ENCODE peak calls at places on chromosomes 13 and 19, in six cellular contexts. X is lower leg skin, N is EH, Q is T-helper 9 cell, L is iPS-NIHi11, H is HL-60. D is an unnamed sample.

GRCh38 chr19:19042732-19043274 is 9.4 kb downstream of the ARMC6 start:
- DNase-seq in X (no peak), N (no peak), Q (no peak), L (no peak), H (no peak), D (no peak)

GRCh38 chr13:64910061-64910460 is 2320.1 kb downstream of the PCDH9 start:
- DNase-seq in X (no peak), N (no peak), Q (no peak), L (no peak), H (no peak), D (no peak)

GRCh38 chr13:38166121-38166520 is 183.5 kb upstream of the UFM1 start:
- DNase-seq in X (no peak), N (peak), Q (no peak), L (no peak), H (no peak), D (no peak)

GRCh38 chr13:31149604-31150003 is 12.1 kb downstream of the HSPH1 start:
- DNase-seq in X (no peak), N (no peak), Q (no peak), L (no peak), H (no peak), D (no peak)

GRCh38 chr13:82614086-82614485 is 1268.2 kb downstream of the SLITRK1 start:
- DNase-seq in X (no peak), N (no peak), Q (no peak), L (no peak), H (no peak), D (no peak)

GRCh38 chr19:51799998-51800848 is 5.3 kb downstream of the FPR3 start:
- DNase-seq in X (no peak), N (peak), Q (no peak), L (no peak), H (no peak), D (no peak)

GRCh38 chr19:35388277-35389054 is 17.6 kb downstream of the GPR42 start:
- DNase-seq in X (peak), N (no peak), Q (no peak), L (no peak), H (no peak), D (no peak)

GRCh38 chr13:47004022-47004421 is 107.2 kb upstream of the HTR2A start:
- DNase-seq in X (no peak), N (peak), Q (no peak), L (no peak), H (no peak), D (no peak)

GRCh38 chr19:10717054-10717355 is 874 bp upstream of the DNM2 start:
- DNase-seq in X (no peak), N (no peak), Q (no peak), L (no peak), H (no peak), D (no peak)

GRCh38 chr19:13953021-13953531 is 767 bp downstream of the DCAF15 start:
- DNase-seq in X (peak), N (peak), Q (no peak), L (peak), H (peak), D (no peak)

GRCh38 chr13:94330552-94331071 is 148.9 kb downstream of the DCT start:
- DNase-seq in X (no peak), N (no peak), Q (no peak), L (no peak), H (no peak), D (no peak)

GRCh38 chr19:35265126-35265995 is 3.4 kb upstream of the USF2 start:
- DNase-seq in X (peak), N (no peak), Q (no peak), L (no peak), H (no peak), D (peak)

GRCh38 chr19:4555657-4556561 is 3.6 kb downstream of the SEMA6B start:
- DNase-seq in X (no peak), N (no peak), Q (no peak), L (peak), H (no peak), D (no peak)

GRCh38 chr19:7869453-7869909 is 4.7 kb downstream of the PRR36 start:
- DNase-seq in X (peak), N (peak), Q (peak), L (peak), H (no peak), D (peak)

GRCh38 chr19:2167896-2168618 is 4.3 kb downstream of the DOT1L start:
- DNase-seq in X (peak), N (peak), Q (no peak), L (no peak), H (peak), D (no peak)

GRCh38 chr19:53076984-53077383 is 26.2 kb downstream of the ZNF160 start:
- DNase-seq in X (no peak), N (no peak), Q (no peak), L (peak), H (no peak), D (no peak)

GRCh38 chr13:48235100-48235813 is 2.3 kb downstream of the ITM2B start:
- DNase-seq in X (no peak), N (peak), Q (peak), L (peak), H (no peak), D (no peak)

GRCh38 chr13:31105020-31105800 is 56.5 kb downstream of the HSPH1 start:
- DNase-seq in X (peak), N (peak), Q (no peak), L (no peak), H (no peak), D (no peak)

GRCh38 chr19:17931532-17932191 is 1.2 kb upstream of the CCDC124 start:
- DNase-seq in X (no peak), N (no peak), Q (no peak), L (peak), H (no peak), D (no peak)

GRCh38 chr19:3765121-3765520 is 2.6 kb downstream of the MRPL54 start:
- DNase-seq in X (no peak), N (no peak), Q (no peak), L (no peak), H (no peak), D (no peak)

GRCh38 chr13:25046274-25046984 is 49.5 kb upstream of the PABPC3 start:
- DNase-seq in X (no peak), N (no peak), Q (no peak), L (peak), H (no peak), D (no peak)

GRCh38 chr13:24251525-24251924 is 57.9 kb upstream of the C1QTNF9 start:
- DNase-seq in X (no peak), N (no peak), Q (peak), L (no peak), H (no peak), D (peak)

GRCh38 chr13:24564881-24565280 is 52.3 kb upstream of the PARP4 start:
- DNase-seq in X (no peak), N (no peak), Q (no peak), L (no peak), H (no peak), D (no peak)

GRCh38 chr19:16571689-16572331 is 405 bp downstream of the SLC35E1 start:
- DNase-seq in X (no peak), N (no peak), Q (no peak), L (no peak), H (peak), D (no peak)

GRCh38 chr13:44364601-44365000 is 9.0 kb upstream of the SERP2 start:
- DNase-seq in X (no peak), N (peak), Q (no peak), L (no peak), H (no peak), D (no peak)

GRCh38 chr19:15449620-15450527 is at the start of gene WIZ:
- DNase-seq in X (peak), N (peak), Q (peak), L (peak), H (no peak), D (peak)

GRCh38 chr19:44498988-44499387 is 1.3 kb downstream of the ZNF180 start:
- DNase-seq in X (no peak), N (no peak), Q (no peak), L (no peak), H (no peak), D (no peak)

GRCh38 chr13:59452189-59452588 is 711.5 kb downstream of the DIAPH3 start:
- DNase-seq in X (no peak), N (no peak), Q (no peak), L (no peak), H (peak), D (no peak)

GRCh38 chr13:113152894-113153809 is 5.3 kb upstream of the PROZ start:
- DNase-seq in X (peak), N (no peak), Q (peak), L (no peak), H (no peak), D (peak)

GRCh38 chr13:29106651-29107050 is 286.5 kb downstream of the MTUS2 start:
- DNase-seq in X (no peak), N (peak), Q (no peak), L (no peak), H (no peak), D (no peak)

GRCh38 chr19:29672319-29672932 is 7.2 kb downstream of the PLEKHF1 start:
- DNase-seq in X (peak), N (no peak), Q (no peak), L (no peak), H (no peak), D (no peak)

GRCh38 chr13:59946924-59947323 is 216.8 kb downstream of the DIAPH3 start:
- DNase-seq in X (no peak), N (peak), Q (no peak), L (no peak), H (no peak), D (no peak)

GRCh38 chr19:17215125-17215971 is at the start of gene USE1:
- DNase-seq in X (peak), N (peak), Q (peak), L (peak), H (peak), D (peak)

D was measured in T-helper 17 cell.